ENCODE peak calls at places on chromosomes 3 and 15, in nine cellular contexts. O, N, D, A, T, K, S, V and H are unnamed samples. For H3K36me3 and H3K27me3, the result is how much of the 10 kb centered on the place peaks cover.

GRCh38 chr3:22724439-22724838 is 478.7 kb upstream of the UBE2E2 start:
- DNase-seq in A (no peak), K (no peak), T (no peak), D (no peak), O (no peak), V (no peak), S (no peak), N (no peak), H (no peak)

GRCh38 chr3:185750015-185750414 is 74.8 kb downstream of the IGF2BP2 start:
- DNase-seq in D (no peak), T (no peak), V (no peak), K (no peak), N (peak), A (no peak), O (no peak), S (no peak), H (no peak)

GRCh38 chr3:73351423-73352071 is 273.2 kb downstream of the PDZRN3 start:
- DNase-seq in T (no peak), D (no peak), N (no peak), A (no peak), S (no peak), V (no peak), K (no peak), O (peak), H (peak)

GRCh38 chr3:67526246-67526645 is 128.2 kb downstream of the SUCLG2 start:
- DNase-seq in N (no peak), O (no peak), T (no peak), V (no peak), K (no peak), D (no peak), A (no peak), S (no peak), H (peak)

GRCh38 chr3:107412376-107412775 is 35.1 kb downstream of the CCDC54 start:
- DNase-seq in A (no peak), N (no peak), S (no peak), K (no peak), V (no peak), O (no peak), T (no peak), D (no peak), H (no peak)

GRCh38 chr3:11637901-11638668 is 5.6 kb downstream of the VGLL4 start:
- DNase-seq in A (no peak), K (no peak), V (no peak), N (no peak), S (peak), O (peak), T (no peak), D (no peak), H (peak)

GRCh38 chr15:63389902-63390301 is 8.3 kb upstream of the CA12 start:
- DNase-seq in D (peak), K (peak), O (no peak), N (no peak), S (no peak), T (peak), V (peak), A (no peak), H (no peak)

GRCh38 chr3:181712505-181713299 is 977 bp downstream of the SOX2 start:
- DNase-seq in A (no peak), S (peak), T (no peak), N (peak), D (no peak), O (no peak), K (no peak), V (no peak), H (no peak)

GRCh38 chr3:109902549-109902948 is 565.2 kb upstream of the DPPA4 start:
- DNase-seq in D (no peak), A (no peak), O (no peak), K (no peak), V (no peak), N (no peak), S (no peak), T (no peak), H (no peak)

GRCh38 chr15:73908030-73908821 is 18.0 kb upstream of the LOXL1 start:
- DNase-seq in T (peak), V (peak), O (peak), N (peak), D (peak), A (peak), S (peak), K (no peak), H (no peak)

DNA sequence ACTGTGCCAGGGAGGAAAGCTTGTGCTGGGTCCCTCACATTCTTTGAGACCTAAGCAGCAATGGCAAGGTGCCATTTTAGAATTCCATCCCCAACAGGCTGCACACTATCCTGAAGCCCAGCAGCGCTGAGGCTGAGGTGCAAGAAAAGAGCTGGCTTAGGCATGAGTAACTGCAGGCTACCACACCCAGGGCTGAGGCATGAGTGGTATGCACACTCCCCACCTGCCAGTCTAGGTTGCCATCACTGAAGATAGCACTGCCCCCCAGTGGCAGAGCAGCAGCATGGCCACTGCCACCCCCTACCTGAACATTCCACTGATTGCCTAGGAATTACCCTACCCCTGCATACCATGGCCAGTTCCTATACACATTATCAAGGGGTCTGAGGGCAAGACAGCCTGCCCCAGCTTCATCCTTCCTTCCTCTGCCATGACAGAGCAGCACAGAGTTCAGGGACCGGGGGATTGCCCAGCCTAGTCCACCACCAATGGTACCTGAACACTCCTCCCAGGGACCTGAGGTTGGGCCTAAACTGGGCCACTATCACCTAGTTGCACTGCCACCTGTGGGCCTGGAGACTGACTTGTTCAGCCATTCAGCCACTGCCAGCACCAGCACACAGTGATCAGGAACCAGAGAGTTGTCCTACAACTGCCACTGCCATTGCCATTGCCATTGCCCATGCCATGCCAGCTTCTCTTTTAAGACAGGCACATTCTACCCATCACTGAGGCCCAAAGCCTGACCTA is 129.8 kb downstream of the SATB1 start:
- DNase-seq in D (peak), N (peak), T (no peak), S (no peak), V (peak), O (no peak), K (peak), A (no peak), H (peak)
- TF ChIP-seq CTCF in D (peak), N (peak), T (no peak), S (no peak), V (peak), O (no peak), K (peak), A (no peak), H (peak)

DNA sequence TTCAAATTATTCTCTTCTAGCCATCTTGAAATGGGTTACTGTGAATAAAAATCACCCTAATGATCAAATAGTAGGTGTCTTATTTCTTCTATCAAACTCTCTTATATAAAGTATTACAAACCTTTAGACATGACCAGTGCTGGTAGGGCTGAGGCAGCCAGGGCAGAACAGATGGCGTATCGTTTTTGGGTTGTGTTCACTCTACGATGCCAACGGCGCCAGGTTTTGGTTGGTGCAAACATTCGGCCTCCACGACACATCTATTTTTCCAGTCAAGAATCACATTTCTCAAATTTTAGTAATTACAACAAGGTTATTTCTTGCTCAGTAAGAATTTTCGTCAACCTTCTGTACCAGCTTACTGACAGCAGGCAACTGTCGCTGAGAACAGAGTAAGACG is 2.2 kb downstream of the RPL4 start:
- DNase-seq in N (no peak), O (peak), K (no peak), D (no peak), V (no peak), S (no peak), T (no peak), A (no peak), H (no peak)
- H3K36me3 ChIP-seq in N (half or more), O (under half), K (half or more), D (under half), V (under half), S (half or more), T (under half), A (under half), H (under half)

GRCh38 chr3:53092216-53092615 is 38.0 kb downstream of the RFT1 start:
- DNase-seq in D (no peak), O (no peak), N (no peak), A (no peak), T (no peak), K (no peak), V (no peak), S (no peak), H (no peak)
- H3K27me3 ChIP-seq in D (under half), O (under half), N (under half), A (under half), T (under half), K (under half), V (under half), S (under half), H (under half)

GRCh38 chr3:52265387-52265786 is 13.1 kb downstream of the WDR82 start:
- DNase-seq in A (no peak), O (no peak), S (no peak), T (no peak), V (peak), K (no peak), N (peak), D (no peak), H (no peak)
- TF ChIP-seq CTCF in A (no peak), O (no peak), S (no peak), T (no peak), V (peak), K (no peak), N (peak), D (no peak), H (no peak)

DNA sequence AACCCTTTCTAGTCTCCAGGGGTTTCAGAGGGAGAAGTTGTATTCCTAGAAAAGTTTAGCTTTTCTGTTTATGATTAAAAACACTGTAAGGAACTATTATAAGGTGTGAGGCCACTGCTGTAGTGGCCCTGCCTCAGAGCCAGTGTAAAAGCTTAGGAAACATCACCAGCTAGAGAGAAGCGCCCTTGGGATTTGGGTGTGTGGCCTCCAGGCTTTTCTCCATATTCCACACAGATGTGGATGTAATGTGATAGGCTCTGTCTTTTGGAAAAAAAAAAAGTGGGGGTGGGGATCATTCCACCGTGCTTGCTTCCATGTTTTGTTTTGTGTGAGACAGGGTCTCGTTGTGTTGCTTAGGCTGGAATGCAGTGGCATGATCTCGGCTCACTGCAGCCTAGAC is 13.9 kb downstream of the SEC61A1 start:
- DNase-seq in S (no peak), A (no peak), T (no peak), N (no peak), D (no peak), O (no peak), K (no peak), V (no peak), H (no peak)
- H3K36me3 ChIP-seq in S (half or more), A (half or more), T (under half), N (half or more), D (half or more), O (under half), K (half or more), V (half or more), H (half or more)

GRCh38 chr15:78396976-78397375 is 41.0 kb upstream of the IREB2 start:
- DNase-seq in D (peak), T (peak), V (no peak), O (no peak), S (no peak), K (peak), N (peak), A (no peak), H (no peak)
- H3K27me3 ChIP-seq in D (under half), T (under half), V (under half), O (under half), S (under half), K (under half), N (under half), A (under half), H (under half)

GRCh38 chr15:67080900-67081431 is 15.6 kb downstream of the SMAD3 start:
- DNase-seq in N (no peak), V (no peak), K (no peak), T (no peak), S (no peak), D (no peak), O (peak), A (no peak), H (peak)
- TF ChIP-seq CTCF in N (peak), V (no peak), K (no peak), T (no peak), S (no peak), D (no peak), O (no peak), A (no peak), H (peak)

GRCh38 chr3:167675835-167676234 is 22.1 kb upstream of the WDR49 start:
- DNase-seq in A (no peak), K (no peak), S (no peak), D (no peak), O (no peak), T (no peak), V (no peak), N (no peak), H (no peak)

GRCh38 chr3:167684389-167684993 is 30.7 kb upstream of the WDR49 start:
- DNase-seq in N (peak), V (peak), A (peak), T (peak), S (no peak), O (peak), D (no peak), K (no peak), H (peak)

DNA sequence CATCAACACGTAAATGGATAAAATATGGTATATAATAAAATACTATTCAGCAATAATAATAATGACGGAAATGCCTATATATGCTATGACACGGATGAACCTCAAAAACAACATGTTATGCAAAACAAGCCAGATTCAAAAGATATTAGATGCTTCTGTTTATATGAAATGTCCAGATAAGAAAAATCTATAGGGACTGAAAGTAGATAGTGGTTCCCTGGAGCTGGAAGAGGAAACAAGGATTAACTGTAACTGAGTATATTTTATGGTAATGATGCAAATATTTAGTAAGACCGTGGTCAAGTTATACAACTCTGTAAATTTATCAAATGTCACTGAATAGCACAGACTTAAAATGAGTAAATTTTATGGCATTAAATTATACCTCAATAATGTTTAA is 25.8 kb upstream of the WDR49 start:
- DNase-seq in T (no peak), A (no peak), S (no peak), D (no peak), O (no peak), K (no peak), V (no peak), N (no peak), H (no peak)
- H3K36me3 ChIP-seq in T (under half), A (under half), S (half or more), D (under half), O (under half), K (half or more), V (under half), N (half or more), H (under half)

GRCh38 chr3:138935505-138935863 is 11.5 kb downstream of the FOXL2 start:
- DNase-seq in K (no peak), V (no peak), N (no peak), D (no peak), A (no peak), S (no peak), O (no peak), T (no peak), H (no peak)

GRCh38 chr3:138936763-138937689 is 9.9 kb downstream of the FOXL2 start:
- DNase-seq in A (no peak), S (no peak), T (no peak), D (no peak), V (no peak), K (no peak), O (no peak), N (no peak), H (no peak)

GRCh38 chr3:138935864-138936762 is 10.8 kb downstream of the FOXL2 start:
- DNase-seq in V (no peak), A (peak), T (peak), K (no peak), D (peak), N (peak), S (no peak), O (peak), H (no peak)

GRCh38 chr3:138933068-138933668 is 13.8 kb downstream of the FOXL2 start:
- DNase-seq in O (no peak), K (no peak), T (no peak), N (no peak), V (no peak), S (no peak), A (no peak), D (no peak), H (no peak)

DNA sequence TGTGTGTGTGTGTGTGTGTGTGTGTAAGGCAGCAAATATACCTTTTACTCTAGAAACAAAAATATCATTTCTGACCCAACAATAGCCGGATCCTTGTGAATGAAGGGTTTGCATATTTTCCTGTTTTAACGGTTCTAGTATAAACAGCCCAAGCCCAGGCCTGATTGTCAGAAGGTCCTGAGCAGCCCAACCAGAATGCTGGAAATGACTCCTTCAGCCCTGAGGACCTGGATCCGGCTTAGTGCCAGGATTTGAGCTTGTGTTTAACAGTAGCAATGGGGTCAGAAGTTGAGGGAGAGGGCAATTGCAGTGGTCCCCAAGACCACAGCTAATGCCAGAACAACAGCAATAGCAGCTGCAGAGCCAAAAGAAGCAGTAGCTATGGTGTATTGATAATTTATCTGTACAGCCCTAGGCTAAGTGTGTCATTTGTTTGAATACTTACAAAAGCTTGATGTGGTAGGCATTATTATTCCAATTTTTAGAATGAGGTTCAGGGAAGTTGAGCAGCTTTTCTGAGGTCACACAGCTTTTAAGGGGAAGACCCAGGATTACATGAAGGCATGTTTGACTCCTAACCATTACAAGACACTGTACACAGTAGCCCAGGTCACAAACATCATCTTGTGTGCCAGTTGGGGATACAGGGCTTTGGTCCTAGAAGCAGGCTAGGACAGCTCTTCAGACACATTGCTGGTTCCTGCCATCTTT is 12.8 kb downstream of the FOXL2 start:
- DNase-seq in K (no peak), N (no peak), O (no peak), V (no peak), S (no peak), A (no peak), T (no peak), D (no peak), H (no peak)
- H3K27me3 ChIP-seq in K (under half), N (half or more), O (under half), V (under half), S (under half), A (under half), T (under half), D (under half), H (under half)